ENCODE peak calls at places on chromosome 21, in five cellular contexts. One of them, this sample, is unnamed.
A peak's percentile ranks its signal among the peaks of the same experiment; 100 is the strongest.

GRCh38 chr21:46004168-46004861 is 22.7 kb downstream of the COL6A1 start:
- DNase-seq in epithelial cell of esophagus: no peak
- DNase-seq in activated CD8-positive, alpha-beta memory T cell treated with anti-CD3 and anti-CD28 coated beads for 4 hours: no peak
- DNase-seq in EL: no peak
- DNase-seq in RPMI8226: no peak
- DNase-seq in this sample: no peak

GRCh38 chr21:43295016-43295958 is 126.5 kb downstream of the CRYAA start:
- DNase-seq in activated CD8-positive, alpha-beta memory T cell treated with anti-CD3 and anti-CD28 coated beads for 4 hours: no peak
- DNase-seq in EL: no peak
- DNase-seq in RPMI8226: peak; percentile 59
- DNase-seq in epithelial cell of esophagus: no peak
- DNase-seq in this sample: no peak

GRCh38 chr21:34762761-34763160 is 94.0 kb downstream of the CLIC6 start:
- DNase-seq in activated CD8-positive, alpha-beta memory T cell treated with anti-CD3 and anti-CD28 coated beads for 4 hours: no peak
- DNase-seq in RPMI8226: no peak
- DNase-seq in epithelial cell of esophagus: no peak
- DNase-seq in EL: peak; percentile 45
- DNase-seq in this sample: no peak

GRCh38 chr21:33901421-33902288 is 13.9 kb downstream of the ATP5PO start:
- DNase-seq in activated CD8-positive, alpha-beta memory T cell treated with anti-CD3 and anti-CD28 coated beads for 4 hours: no peak
- DNase-seq in epithelial cell of esophagus: peak; percentile 60
- DNase-seq in RPMI8226: peak; percentile 51
- DNase-seq in EL: peak; percentile 65
- DNase-seq in this sample: no peak

GRCh38 chr21:16634522-16634914 is 878.3 kb upstream of the CXADR start:
- DNase-seq in activated CD8-positive, alpha-beta memory T cell treated with anti-CD3 and anti-CD28 coated beads for 4 hours: no peak
- DNase-seq in epithelial cell of esophagus: peak; percentile 8
- DNase-seq in EL: no peak
- DNase-seq in RPMI8226: no peak
- DNase-seq in this sample: no peak

GRCh38 chr21:46126321-46127238 is 28.7 kb downstream of the COL6A2 start:
- DNase-seq in epithelial cell of esophagus: no peak
- DNase-seq in RPMI8226: no peak
- DNase-seq in activated CD8-positive, alpha-beta memory T cell treated with anti-CD3 and anti-CD28 coated beads for 4 hours: no peak
- DNase-seq in EL: no peak
- DNase-seq in this sample: no peak

GRCh38 chr21:38768385-38769071 is 37.2 kb upstream of the ETS2 start:
- DNase-seq in epithelial cell of esophagus: peak; percentile 83
- DNase-seq in activated CD8-positive, alpha-beta memory T cell treated with anti-CD3 and anti-CD28 coated beads for 4 hours: peak; percentile 25
- DNase-seq in RPMI8226: no peak
- DNase-seq in EL: peak; percentile 93
- DNase-seq in this sample: no peak

GRCh38 chr21:34704119-34704518 is 35.3 kb downstream of the CLIC6 start:
- DNase-seq in RPMI8226: no peak
- DNase-seq in EL: peak; percentile 63
- DNase-seq in activated CD8-positive, alpha-beta memory T cell treated with anti-CD3 and anti-CD28 coated beads for 4 hours: no peak
- DNase-seq in epithelial cell of esophagus: no peak
- DNase-seq in this sample: no peak

GRCh38 chr21:46110499-46111192 is 12.7 kb downstream of the COL6A2 start:
- DNase-seq in activated CD8-positive, alpha-beta memory T cell treated with anti-CD3 and anti-CD28 coated beads for 4 hours: no peak
- DNase-seq in epithelial cell of esophagus: no peak
- DNase-seq in RPMI8226: no peak
- DNase-seq in EL: no peak
- DNase-seq in this sample: peak; percentile 5

GRCh38 chr21:25568230-25568629 is 39.1 kb downstream of the MRPL39 start:
- DNase-seq in epithelial cell of esophagus: no peak
- DNase-seq in RPMI8226: no peak
- DNase-seq in EL: no peak
- DNase-seq in activated CD8-positive, alpha-beta memory T cell treated with anti-CD3 and anti-CD28 coated beads for 4 hours: no peak
- DNase-seq in this sample: no peak

GRCh38 chr21:45504516-45505415 is 37.5 kb downstream of the SLC19A1 start:
- DNase-seq in activated CD8-positive, alpha-beta memory T cell treated with anti-CD3 and anti-CD28 coated beads for 4 hours: no peak
- DNase-seq in epithelial cell of esophagus: no peak
- DNase-seq in EL: no peak
- DNase-seq in RPMI8226: no peak
- DNase-seq in this sample: no peak

GRCh38 chr21:43712268-43712942 is 6.5 kb upstream of the PDXK start:
- DNase-seq in epithelial cell of esophagus: peak; percentile 95
- DNase-seq in EL: peak; percentile 78
- DNase-seq in RPMI8226: no peak
- DNase-seq in activated CD8-positive, alpha-beta memory T cell treated with anti-CD3 and anti-CD28 coated beads for 4 hours: no peak
- DNase-seq in this sample: no peak

GRCh38 chr21:30233636-30234035 is 17.7 kb upstream of the CLDN8 start:
- DNase-seq in epithelial cell of esophagus: no peak
- DNase-seq in activated CD8-positive, alpha-beta memory T cell treated with anti-CD3 and anti-CD28 coated beads for 4 hours: no peak
- DNase-seq in EL: no peak
- DNase-seq in RPMI8226: no peak
- DNase-seq in this sample: no peak

GRCh38 chr21:42937960-42938580 is 12.6 kb upstream of the ERVH48-1 start:
- DNase-seq in RPMI8226: no peak
- DNase-seq in EL: no peak
- DNase-seq in epithelial cell of esophagus: no peak
- DNase-seq in activated CD8-positive, alpha-beta memory T cell treated with anti-CD3 and anti-CD28 coated beads for 4 hours: no peak
- DNase-seq in this sample: no peak

GRCh38 chr21:32921632-32922230 is 104.0 kb upstream of the OLIG2 start:
- DNase-seq in activated CD8-positive, alpha-beta memory T cell treated with anti-CD3 and anti-CD28 coated beads for 4 hours: no peak
- DNase-seq in epithelial cell of esophagus: peak; percentile 11
- DNase-seq in RPMI8226: peak; percentile 43
- DNase-seq in EL: peak; percentile 14
- DNase-seq in this sample: peak; percentile 18

This sample was measured in central memory CD8-positive, alpha-beta T cell.